ENCODE peak calls at places on chromosomes 12 and 14, in five cellular contexts. Q, D, G, F and N are unnamed samples.

GRCh38 chr12:63525831-63526230 is 142.5 kb downstream of the DPY19L2 start:
- DNase-seq in Q (no peak), D (no peak), G (no peak), F (no peak), N (no peak)

GRCh38 chr12:131950182-131950913 is 606 bp downstream of the EP400 start:
- DNase-seq in Q (peak), D (no peak), G (peak), F (peak), N (no peak)

GRCh38 chr12:4821000-4821399 is 88.7 kb upstream of the KCNA1 start:
- DNase-seq in Q (no peak), D (no peak), G (no peak), F (no peak), N (no peak)

GRCh38 chr12:29681370-29681769 is 102.4 kb downstream of the TMTC1 start:
- DNase-seq in Q (no peak), D (peak), G (no peak), F (no peak), N (no peak)

GRCh38 chr14:39576726-39577125 is 144.5 kb upstream of the FBXO33 start:
- DNase-seq in Q (no peak), D (peak), G (no peak), F (no peak), N (no peak)

GRCh38 chr14:77026166-77026929 is 2.2 kb downstream of the IRF2BPL start:
- DNase-seq in Q (no peak), D (no peak), G (peak), F (peak), N (no peak)

GRCh38 chr12:40970320-40970907 is 217.7 kb upstream of the PDZRN4 start:
- DNase-seq in Q (no peak), D (peak), G (no peak), F (no peak), N (no peak)

GRCh38 chr12:31387011-31387410 is 61.1 kb upstream of the SINHCAF start:
- DNase-seq in Q (no peak), D (no peak), G (no peak), F (no peak), N (no peak)

DNA sequence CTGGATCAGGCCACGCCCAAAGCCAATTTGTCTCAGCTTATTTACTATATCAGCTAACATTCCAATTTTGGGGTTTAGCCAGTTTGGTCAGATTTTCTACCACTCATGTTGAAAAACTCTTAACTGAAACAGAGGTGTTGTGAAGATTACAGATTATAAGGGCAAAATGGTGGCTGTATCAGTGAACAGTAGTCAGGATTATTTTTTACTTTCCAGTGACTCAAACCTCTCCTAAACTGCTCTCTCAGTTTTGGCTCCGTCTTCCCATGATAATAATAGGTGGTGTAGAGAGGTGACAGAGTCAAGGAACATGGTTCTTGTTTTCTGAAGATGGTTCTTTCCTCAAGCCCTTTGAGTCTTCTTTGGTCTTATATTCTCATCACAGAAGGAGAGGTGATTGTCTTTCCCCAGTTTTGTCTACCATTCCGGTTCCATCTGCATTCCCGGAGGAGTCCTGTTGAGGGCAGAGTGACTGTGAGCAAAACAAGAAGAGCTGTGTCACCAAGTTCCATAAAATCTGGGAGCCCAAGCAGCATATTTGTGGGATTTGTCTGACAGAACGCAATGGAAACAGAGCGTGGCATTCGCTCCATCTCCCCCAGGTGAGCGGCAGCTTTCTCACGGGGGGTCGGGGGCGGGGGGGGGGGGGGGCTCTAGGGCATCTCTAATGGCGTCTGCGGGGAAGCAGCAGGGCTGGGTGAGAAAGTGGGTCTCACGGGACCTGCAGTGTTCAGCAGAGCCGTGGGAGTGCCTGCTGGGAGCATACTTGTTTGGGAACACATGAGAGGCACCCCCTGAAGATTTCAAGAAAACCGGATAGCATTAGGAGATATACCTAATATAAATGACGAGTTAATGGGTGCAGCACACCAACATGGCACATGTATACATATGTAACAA is 59.1 kb downstream of the TBC1D30 start:
- DNase-seq in Q (peak), D (no peak), G (no peak), F (no peak), N (no peak)
- TF ChIP-seq CTCF in Q (no peak), D (no peak), G (no peak), F (no peak), N (no peak)

DNA sequence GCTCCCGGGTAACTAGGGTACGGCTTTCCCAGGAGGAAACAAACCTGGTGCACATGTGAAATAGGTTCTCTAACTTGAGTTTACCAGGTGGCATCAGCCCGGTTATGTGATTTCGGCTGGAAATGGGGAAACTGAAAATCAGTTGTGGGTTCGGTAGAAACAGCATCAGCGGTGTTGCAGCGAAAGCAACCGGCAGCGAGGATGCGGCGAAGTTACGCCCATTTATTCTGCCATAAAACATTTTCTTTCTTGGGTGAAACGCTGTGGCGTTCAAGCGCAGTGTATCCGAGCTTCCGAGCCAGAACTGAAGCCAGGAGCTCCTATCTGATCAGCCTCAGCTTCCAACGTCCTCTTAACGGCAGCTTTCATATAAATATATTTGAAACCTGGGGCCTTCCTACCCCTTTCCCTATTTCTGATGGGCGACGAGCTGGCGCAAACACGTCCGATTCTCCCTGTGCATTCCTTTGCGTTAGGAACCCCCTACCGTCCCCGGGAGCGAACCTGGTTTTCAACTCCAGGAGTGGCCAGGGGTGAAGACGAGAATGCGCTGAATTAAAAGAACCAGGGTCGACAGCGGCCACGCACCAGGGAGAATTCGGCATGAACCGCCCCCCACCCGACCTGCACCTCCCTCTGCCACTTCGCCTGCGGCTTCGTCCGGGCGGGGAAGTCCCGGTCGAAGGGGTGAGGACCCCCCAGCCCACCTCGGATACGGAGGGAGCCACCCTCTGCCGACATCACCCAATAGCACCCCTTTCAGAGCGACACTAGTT is 1.6 kb downstream of the DPF3 start:
- DNase-seq in Q (peak), D (no peak), G (no peak), F (peak), N (no peak)
- TF ChIP-seq CTCF in Q (no peak), D (no peak), G (no peak), F (no peak), N (no peak)

DNA sequence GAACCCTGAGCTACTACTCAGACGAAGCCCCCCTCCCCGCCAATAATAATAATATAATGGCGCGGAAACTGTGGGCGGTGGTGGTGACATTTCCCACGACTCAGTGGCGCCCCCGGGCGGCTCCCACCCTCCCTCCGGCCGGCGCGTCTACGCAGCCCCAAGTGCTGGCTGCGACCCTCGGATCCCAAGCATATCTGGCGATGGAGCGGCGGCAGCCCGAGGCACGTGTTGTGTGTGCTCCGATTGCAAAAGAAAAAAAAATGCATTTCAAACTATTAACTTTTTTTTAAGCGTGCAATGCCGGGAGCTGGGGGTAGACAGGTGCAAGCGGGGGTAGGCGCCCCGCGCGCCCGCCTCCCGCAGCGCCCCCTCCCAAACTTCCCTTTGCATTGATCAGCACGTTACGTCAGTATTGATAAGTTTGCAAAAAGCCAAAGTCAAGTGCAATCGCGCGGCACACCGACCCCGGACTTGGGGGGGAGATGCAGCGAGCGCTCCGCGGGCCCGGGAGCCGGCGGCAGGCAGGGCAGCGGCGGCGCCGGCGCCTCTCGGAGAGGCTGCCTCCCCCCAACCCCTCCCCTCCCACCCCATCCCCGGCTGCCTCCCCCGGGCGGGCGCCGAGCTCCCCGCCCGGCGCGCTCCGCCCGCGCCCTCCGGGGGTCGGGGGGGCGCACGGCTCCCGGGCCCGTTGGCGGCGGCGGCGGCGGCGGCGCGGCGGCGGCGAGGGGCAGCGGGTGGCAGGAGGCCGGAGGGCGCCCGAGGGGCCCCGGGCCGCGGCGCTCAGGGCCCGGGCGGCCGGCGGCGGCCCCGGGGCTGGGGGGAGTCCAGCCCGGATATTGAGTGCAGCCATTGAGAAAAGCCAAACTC is 113.1 kb upstream of the MYL2 start:
- DNase-seq in Q (peak), D (no peak), G (no peak), F (no peak), N (no peak)
- TF ChIP-seq CTCF in Q (peak), D (peak), G (no peak), F (no peak), N (no peak)

DNA sequence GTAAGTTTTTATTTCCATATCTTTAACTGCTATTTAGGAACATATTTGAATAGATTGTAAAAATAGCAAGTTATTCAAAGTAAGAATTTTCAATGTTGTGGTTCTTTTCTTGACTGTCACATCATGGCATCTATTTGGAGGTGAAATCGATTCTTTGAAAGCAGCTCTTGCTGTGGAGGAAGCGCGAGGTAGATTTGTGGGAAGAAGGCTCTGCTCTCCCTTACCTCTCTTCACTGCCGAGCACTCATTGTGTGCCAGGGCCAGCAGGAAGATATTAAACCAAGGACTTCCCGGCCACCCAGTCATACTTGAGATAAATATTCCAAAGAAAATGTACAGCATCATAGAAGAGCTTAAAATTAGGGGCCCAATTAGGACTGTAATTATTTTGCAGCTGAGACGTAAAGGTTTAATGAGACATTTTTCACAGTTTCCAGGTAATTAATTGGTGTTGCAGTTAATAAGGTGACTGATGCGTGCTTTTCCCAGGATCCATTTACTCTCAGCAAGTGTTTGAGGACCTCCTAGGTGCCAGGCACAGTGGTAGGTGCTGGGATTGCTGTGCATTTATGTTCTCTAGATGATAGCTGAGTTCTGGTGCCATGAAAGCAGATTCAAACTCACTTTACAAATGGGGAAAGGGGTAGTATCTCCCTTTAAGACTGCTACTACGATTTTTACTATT is 89.2 kb upstream of the DYNC1H1 start:
- DNase-seq in Q (no peak), D (no peak), G (no peak), F (no peak), N (no peak)
- TF ChIP-seq CTCF in Q (no peak), D (no peak), G (no peak), F (no peak), N (no peak)